ENCODE peak calls at places on chromosomes 1 and 21, in six cellular contexts. One of them, this sample, is unnamed.

GRCh38 chr1:15681346-15682290 is 2.5 kb upstream of the PLEKHM2 start:
- DNase-seq in left ventricle myocardium inferior: no peak
- DNase-seq in BE2C: no peak
- DNase-seq in cardiac fibroblast: no peak
- DNase-seq in IMR-90: no peak
- DNase-seq in natural killer cell: no peak
- DNase-seq in this sample: no peak

GRCh38 chr1:31980835-31981782 is 32.6 kb upstream of the KHDRBS1 start:
- DNase-seq in left ventricle myocardium inferior: no peak
- DNase-seq in BE2C: no peak
- DNase-seq in cardiac fibroblast: no peak
- DNase-seq in IMR-90: no peak
- DNase-seq in natural killer cell: peak; percentile 38
- DNase-seq in this sample: no peak

GRCh38 chr1:67322442-67322841 is 14.8 kb downstream of the IL12RB2 start:
- DNase-seq in left ventricle myocardium inferior: no peak
- DNase-seq in BE2C: no peak
- DNase-seq in cardiac fibroblast: no peak
- DNase-seq in IMR-90: no peak
- DNase-seq in natural killer cell: no peak
- DNase-seq in this sample: no peak

GRCh38 chr1:33377013-33377412 is 53.9 kb downstream of the PHC2 start:
- DNase-seq in left ventricle myocardium inferior: no peak
- DNase-seq in BE2C: no peak
- DNase-seq in cardiac fibroblast: no peak
- DNase-seq in IMR-90: no peak
- DNase-seq in natural killer cell: no peak
- DNase-seq in this sample: no peak

GRCh38 chr1:67390041-67390887 is 39.9 kb downstream of the SERBP1 start:
- DNase-seq in left ventricle myocardium inferior: no peak
- DNase-seq in BE2C: no peak
- DNase-seq in cardiac fibroblast: peak; percentile 38
- DNase-seq in IMR-90: peak; percentile 65
- DNase-seq in natural killer cell: no peak
- DNase-seq in this sample: no peak

GRCh38 chr1:1536938-1537546 is 3.4 kb downstream of the TMEM240 start:
- DNase-seq in left ventricle myocardium inferior: no peak
- DNase-seq in BE2C: no peak
- DNase-seq in cardiac fibroblast: no peak
- DNase-seq in IMR-90: no peak
- DNase-seq in natural killer cell: no peak
- DNase-seq in this sample: no peak

GRCh38 chr21:36705679-36706481 is 7.0 kb downstream of the SIM2 start:
- DNase-seq in left ventricle myocardium inferior: no peak
- DNase-seq in BE2C: no peak
- DNase-seq in cardiac fibroblast: no peak
- DNase-seq in IMR-90: no peak
- DNase-seq in natural killer cell: no peak
- DNase-seq in this sample: no peak

GRCh38 chr1:226549937-226550670 is 1.5 kb downstream of the STUM start:
- DNase-seq in left ventricle myocardium inferior: peak; percentile 50
- DNase-seq in BE2C: no peak
- DNase-seq in cardiac fibroblast: peak; percentile 34
- DNase-seq in IMR-90: no peak
- DNase-seq in natural killer cell: no peak
- DNase-seq in this sample: peak; percentile 38

GRCh38 chr1:222243902-222244301 is 304.0 kb downstream of the HHIPL2 start:
- DNase-seq in left ventricle myocardium inferior: no peak
- DNase-seq in BE2C: no peak
- DNase-seq in cardiac fibroblast: no peak
- DNase-seq in IMR-90: peak; percentile 40
- DNase-seq in natural killer cell: no peak
- DNase-seq in this sample: no peak

GRCh38 chr21:44398499-44398898 is 45.1 kb downstream of the TRPM2 start:
- DNase-seq in left ventricle myocardium inferior: no peak
- DNase-seq in BE2C: no peak
- DNase-seq in cardiac fibroblast: no peak
- DNase-seq in IMR-90: no peak
- DNase-seq in natural killer cell: no peak
- DNase-seq in this sample: no peak

GRCh38 chr1:27122652-27123051 is 32.3 kb downstream of the SLC9A1 start:
- DNase-seq in left ventricle myocardium inferior: peak; percentile 42
- DNase-seq in BE2C: peak; percentile 59
- DNase-seq in cardiac fibroblast: peak; percentile 69
- DNase-seq in IMR-90: peak; percentile 73
- DNase-seq in natural killer cell: no peak
- DNase-seq in this sample: no peak

GRCh38 chr1:156691216-156691615 is 14.0 kb upstream of the NES start:
- DNase-seq in left ventricle myocardium inferior: no peak
- DNase-seq in BE2C: no peak
- DNase-seq in cardiac fibroblast: no peak
- DNase-seq in IMR-90: no peak
- DNase-seq in natural killer cell: no peak
- DNase-seq in this sample: no peak

GRCh38 chr1:2330511-2331199 is 60.7 kb downstream of the MORN1 start:
- DNase-seq in left ventricle myocardium inferior: no peak
- DNase-seq in BE2C: no peak
- DNase-seq in cardiac fibroblast: peak; percentile 87
- DNase-seq in IMR-90: peak; percentile 80
- DNase-seq in natural killer cell: no peak
- DNase-seq in this sample: no peak

GRCh38 chr21:27505516-27505915 is 538.6 kb upstream of the ADAMTS5 start:
- DNase-seq in left ventricle myocardium inferior: no peak
- DNase-seq in BE2C: no peak
- DNase-seq in cardiac fibroblast: peak; percentile 65
- DNase-seq in IMR-90: peak; percentile 70
- DNase-seq in natural killer cell: no peak
- DNase-seq in this sample: no peak

GRCh38 chr1:93574511-93574910 is 107.1 kb downstream of the BCAR3 start:
- DNase-seq in left ventricle myocardium inferior: no peak
- DNase-seq in BE2C: no peak
- DNase-seq in cardiac fibroblast: no peak
- DNase-seq in IMR-90: no peak
- DNase-seq in natural killer cell: no peak
- DNase-seq in this sample: no peak

GRCh38 chr21:31180256-31181088 is 142.2 kb upstream of the KRTAP19-8 start:
- DNase-seq in left ventricle myocardium inferior: no peak
- DNase-seq in BE2C: peak; percentile 45
- DNase-seq in cardiac fibroblast: peak; percentile 64
- DNase-seq in IMR-90: peak; percentile 54
- DNase-seq in natural killer cell: no peak
- DNase-seq in this sample: no peak
- TF ChIP-seq CTCF in left ventricle myocardium inferior: peak; percentile 67
- TF ChIP-seq CTCF in BE2C: peak; percentile 74
- TF ChIP-seq CTCF in cardiac fibroblast: peak; percentile 58
- TF ChIP-seq CTCF in IMR-90: peak; percentile 65
- TF ChIP-seq CTCF in natural killer cell: peak; percentile 29
- TF ChIP-seq CTCF in this sample: peak; percentile 59

GRCh38 chr1:20165522-20165951 is 20.4 kb upstream of the UBXN10 start:
- DNase-seq in left ventricle myocardium inferior: no peak
- DNase-seq in BE2C: no peak
- DNase-seq in cardiac fibroblast: no peak
- DNase-seq in IMR-90: no peak
- DNase-seq in natural killer cell: no peak
- DNase-seq in this sample: no peak
- TF ChIP-seq CTCF in left ventricle myocardium inferior: peak; percentile 26
- TF ChIP-seq CTCF in BE2C: peak; percentile 51
- TF ChIP-seq CTCF in cardiac fibroblast: peak; percentile 20
- TF ChIP-seq CTCF in IMR-90: peak; percentile 12
- TF ChIP-seq CTCF in natural killer cell: no peak
- TF ChIP-seq CTCF in this sample: peak; percentile 16

GRCh38 chr1:25568090-25568833 is 24.9 kb downstream of the LDLRAP1 start:
- DNase-seq in left ventricle myocardium inferior: no peak
- DNase-seq in BE2C: no peak
- DNase-seq in cardiac fibroblast: peak; percentile 62
- DNase-seq in IMR-90: peak; percentile 63
- DNase-seq in natural killer cell: no peak
- DNase-seq in this sample: peak; percentile 40
- TF ChIP-seq CTCF in left ventricle myocardium inferior: no peak
- TF ChIP-seq CTCF in BE2C: no peak
- TF ChIP-seq CTCF in cardiac fibroblast: no peak
- TF ChIP-seq CTCF in IMR-90: no peak
- TF ChIP-seq CTCF in natural killer cell: no peak
- TF ChIP-seq CTCF in this sample: no peak

DNA sequence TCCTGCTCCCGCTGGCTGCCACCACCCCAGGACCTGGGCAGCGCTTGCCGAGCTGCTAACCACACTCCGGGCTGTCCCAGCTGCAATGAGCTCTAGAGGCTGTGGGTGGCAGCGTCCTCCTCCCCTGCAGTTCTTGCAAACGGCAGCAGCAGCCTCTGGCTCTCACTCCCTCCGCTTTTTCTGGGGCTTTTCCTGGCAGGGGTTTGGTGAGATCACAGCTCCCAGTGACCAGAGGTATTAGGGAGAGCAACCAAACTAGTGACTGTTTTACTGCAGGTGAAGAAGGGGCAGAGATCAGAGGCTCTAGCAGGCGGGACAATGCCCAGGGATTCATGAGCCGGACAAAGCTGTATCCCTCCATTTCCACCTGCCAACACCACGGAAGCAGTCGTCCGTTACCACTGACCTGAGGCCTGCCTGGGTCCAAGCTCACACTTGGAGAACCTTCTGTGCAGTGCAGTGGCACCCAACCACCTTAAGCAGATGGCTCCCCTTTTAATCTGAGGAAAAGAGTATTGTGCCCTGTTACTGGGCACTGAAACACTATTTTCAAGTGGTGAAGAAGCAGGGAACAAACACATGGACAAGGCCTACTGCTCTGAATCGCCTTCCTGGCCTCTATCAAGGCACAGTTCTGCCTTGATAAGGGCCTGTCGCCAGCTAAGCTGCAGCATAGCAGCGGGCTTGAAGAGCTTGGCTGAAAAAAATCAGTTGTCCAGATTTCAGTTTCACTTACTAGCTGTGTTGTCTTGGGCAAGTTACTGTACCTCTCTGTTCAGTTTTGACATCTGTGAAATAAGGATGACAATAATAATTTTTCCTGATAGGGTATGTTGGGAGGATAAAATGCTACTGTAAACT is at the start of gene F5:
- DNase-seq in left ventricle myocardium inferior: peak; percentile 74
- DNase-seq in BE2C: peak; percentile 63
- DNase-seq in cardiac fibroblast: peak; percentile 72
- DNase-seq in IMR-90: peak; percentile 40
- DNase-seq in natural killer cell: peak; percentile 50
- DNase-seq in this sample: peak; percentile 71
- TF ChIP-seq CTCF in left ventricle myocardium inferior: peak; percentile 61
- TF ChIP-seq CTCF in BE2C: peak; percentile 49
- TF ChIP-seq CTCF in cardiac fibroblast: peak; percentile 68
- TF ChIP-seq CTCF in IMR-90: peak; percentile 38
- TF ChIP-seq CTCF in natural killer cell: peak; percentile 58
- TF ChIP-seq CTCF in this sample: peak; percentile 32